ENCODE peak calls at places on chromosome 7, in five cellular contexts. S, P, O, N and H are unnamed samples.

GRCh38 chr7:123410273-123410928 is 124.0 kb downstream of the IQUB start:
- DNase-seq in S (no peak), P (no peak), O (no peak), N (peak), H (no peak)

GRCh38 chr7:112056409-112056808 is 149.8 kb downstream of the DOCK4 start:
- DNase-seq in S (no peak), P (no peak), O (no peak), N (peak), H (no peak)

GRCh38 chr7:26284995-26285632 is 6.5 kb upstream of the SNX10 start:
- DNase-seq in S (no peak), P (peak), O (no peak), N (no peak), H (no peak)

GRCh38 chr7:155224116-155224811 is 73.4 kb upstream of the INSIG1 start:
- DNase-seq in S (no peak), P (no peak), O (no peak), N (no peak), H (no peak)

GRCh38 chr7:82950436-82950835 is 212.2 kb downstream of the PCLO start:
- DNase-seq in S (no peak), P (no peak), O (no peak), N (no peak), H (no peak)

GRCh38 chr7:134643131-134643530 is 3.5 kb upstream of the BPGM start:
- DNase-seq in S (no peak), P (no peak), O (no peak), N (no peak), H (no peak)

GRCh38 chr7:32142649-32143048 is 72.4 kb upstream of the PDE1C start:
- DNase-seq in S (no peak), P (no peak), O (no peak), N (peak), H (no peak)

GRCh38 chr7:107913846-107914245 is 22.9 kb downstream of the DLD start:
- DNase-seq in S (no peak), P (no peak), O (no peak), N (no peak), H (no peak)

GRCh38 chr7:128247640-128248194 is 6.6 kb downstream of the LEP start:
- DNase-seq in S (no peak), P (no peak), O (no peak), N (peak), H (no peak)

GRCh38 chr7:149404830-149405229 is 56.0 kb downstream of the ZNF777 start:
- DNase-seq in S (no peak), P (no peak), O (no peak), N (no peak), H (no peak)

GRCh38 chr7:36062159-36062815 is 90.8 kb upstream of the EEPD1 start:
- DNase-seq in S (no peak), P (no peak), O (no peak), N (peak), H (no peak)

GRCh38 chr7:74174606-74175082 is 488 bp downstream of the EIF4H start:
- DNase-seq in S (peak), P (peak), O (peak), N (peak), H (no peak)

GRCh38 chr7:15685358-15686181 is 913 bp downstream of the MEOX2 start:
- DNase-seq in S (no peak), P (peak), O (peak), N (peak), H (no peak)

GRCh38 chr7:149496642-149497391 is 792 bp downstream of the ZNF746 start:
- DNase-seq in S (peak), P (peak), O (peak), N (peak), H (peak)

GRCh38 chr7:104980440-104980839 is 33.6 kb upstream of the KMT2E start:
- DNase-seq in S (no peak), P (no peak), O (no peak), N (no peak), H (no peak)

GRCh38 chr7:100080895-100081534 is 508 bp downstream of the ZNF3 start:
- DNase-seq in S (no peak), P (peak), O (no peak), N (peak), H (no peak)

GRCh38 chr7:37360469-37360868 is 88.2 kb downstream of the ELMO1 start:
- DNase-seq in S (no peak), P (no peak), O (no peak), N (no peak), H (no peak)

GRCh38 chr7:116086547-116086946 is 56.0 kb upstream of the TFEC start:
- DNase-seq in S (no peak), P (no peak), O (no peak), N (no peak), H (no peak)

GRCh38 chr7:11726251-11727155 is 105.5 kb downstream of the THSD7A start:
- DNase-seq in S (no peak), P (no peak), O (peak), N (peak), H (no peak)

GRCh38 chr7:2209146-2209960 is 23.4 kb downstream of the MAD1L1 start:
- DNase-seq in S (peak), P (peak), O (peak), N (peak), H (peak)

GRCh38 chr7:157657741-157658740 is 321.2 kb downstream of the DNAJB6 start:
- DNase-seq in S (peak), P (no peak), O (no peak), N (no peak), H (no peak)

GRCh38 chr7:111678281-111678680 is 116.0 kb upstream of the IMMP2L start:
- DNase-seq in S (no peak), P (no peak), O (no peak), N (peak), H (no peak)

GRCh38 chr7:128954830-128955797 is 17.4 kb downstream of the IRF5 start:
- DNase-seq in S (no peak), P (peak), O (no peak), N (peak), H (no peak)

GRCh38 chr7:72183835-72184234 is 228.3 kb downstream of the CALN1 start:
- DNase-seq in S (no peak), P (peak), O (no peak), N (no peak), H (no peak)
- TF ChIP-seq CTCF in S (peak), P (peak), O (peak), N (no peak), H (no peak)

GRCh38 chr7:97819161-97819560 is 53.0 kb downstream of the ASNS start:
- DNase-seq in S (no peak), P (peak), O (no peak), N (no peak), H (no peak)
- TF ChIP-seq CTCF in S (no peak), P (peak), O (no peak), N (no peak), H (no peak)

GRCh38 chr7:47301078-47301477 is 280.8 kb downstream of the TNS3 start:
- DNase-seq in S (no peak), P (peak), O (no peak), N (no peak), H (no peak)
- TF ChIP-seq CTCF in S (no peak), P (peak), O (no peak), N (no peak), H (no peak)

GRCh38 chr7:80736371-80736770 is 97.9 kb downstream of the CD36 start:
- DNase-seq in S (no peak), P (no peak), O (no peak), N (no peak), H (no peak)

GRCh38 chr7:80726731-80727130 is 88.3 kb downstream of the CD36 start:
- DNase-seq in S (no peak), P (no peak), O (no peak), N (no peak), H (no peak)

GRCh38 chr7:80729586-80730320 is 91.3 kb downstream of the CD36 start:
- DNase-seq in S (no peak), P (no peak), O (no peak), N (peak), H (no peak)

GRCh38 chr7:80735330-80735729 is 96.9 kb downstream of the CD36 start:
- DNase-seq in S (no peak), P (no peak), O (no peak), N (no peak), H (no peak)

DNA sequence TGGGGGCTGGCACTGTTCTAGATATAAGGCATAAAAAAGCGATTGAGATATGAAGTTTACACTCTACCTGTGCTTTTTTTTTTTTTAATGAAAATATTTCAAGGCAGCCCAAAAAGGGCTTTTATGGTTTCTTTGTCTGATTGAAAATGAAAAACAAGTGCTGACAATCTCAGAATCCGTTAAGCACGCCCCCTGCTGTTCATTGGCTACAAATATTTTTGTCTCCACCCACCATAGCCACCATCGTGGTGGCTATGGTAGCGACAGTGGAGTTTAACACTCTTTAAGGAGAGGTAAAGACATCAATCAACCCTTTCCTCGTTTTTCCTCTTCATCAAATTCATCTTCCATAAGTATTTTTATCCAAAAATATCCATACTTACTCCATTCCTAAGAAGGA is 94.2 kb downstream of the CD36 start:
- DNase-seq in S (no peak), P (peak), O (no peak), N (no peak), H (no peak)
- TF ChIP-seq CTCF in S (no peak), P (peak), O (no peak), N (peak), H (no peak)

GRCh38 chr7:4841836-4842235 is 20.0 kb downstream of the PAPOLB start:
- DNase-seq in S (no peak), P (no peak), O (no peak), N (no peak), H (no peak)

GRCh38 chr7:4842302-4843064 is 19.3 kb downstream of the PAPOLB start:
- DNase-seq in S (peak), P (no peak), O (no peak), N (peak), H (no peak)

GRCh38 chr7:4841007-4841784 is 20.6 kb downstream of the PAPOLB start:
- DNase-seq in S (peak), P (no peak), O (no peak), N (no peak), H (no peak)

GRCh38 chr7:4849390-4849789 is 12.4 kb downstream of the PAPOLB start:
- DNase-seq in S (no peak), P (peak), O (no peak), N (peak), H (no peak)

GRCh38 chr7:4845740-4846142 is 16.1 kb downstream of the PAPOLB start:
- DNase-seq in S (peak), P (peak), O (peak), N (peak), H (no peak)
- TF ChIP-seq CTCF in S (peak), P (peak), O (peak), N (peak), H (no peak)

GRCh38 chr7:54546081-54546985 is 4.2 kb downstream of the VSTM2A start:
- DNase-seq in S (no peak), P (peak), O (no peak), N (no peak), H (no peak)
- TF ChIP-seq CTCF in S (no peak), P (peak), O (no peak), N (no peak), H (no peak)

GRCh38 chr7:106402898-106403297 is 118.1 kb upstream of the NAMPT start:
- DNase-seq in S (no peak), P (no peak), O (no peak), N (no peak), H (no peak)
- TF ChIP-seq CTCF in S (no peak), P (no peak), O (no peak), N (no peak), H (no peak)